ENCODE peak calls at places on chromosome 14, in eight cellular contexts. One of them, this sample, is unnamed.

GRCh38 chr14:26412421-26412820 is 185.4 kb downstream of the NOVA1 start:
- DNase-seq in stimulated activated CD8-positive, alpha-beta memory T cell treated with anti-CD3 and anti-CD28 coated beads, Interleukin-4, amount 100 ng/mL, for 48 hours: no peak
- DNase-seq in foreskin fibroblast: no peak
- DNase-seq in fibroblast of lung: no peak
- DNase-seq in IMR-90: no peak
- DNase-seq in heart right ventricle: no peak
- DNase-seq in SK-N-DZ: no peak
- DNase-seq in GM18507: no peak
- DNase-seq in this sample: no peak

GRCh38 chr14:58760121-58760520 is 122.4 kb downstream of the DACT1 start:
- DNase-seq in stimulated activated CD8-positive, alpha-beta memory T cell treated with anti-CD3 and anti-CD28 coated beads, Interleukin-4, amount 100 ng/mL, for 48 hours: no peak
- DNase-seq in foreskin fibroblast: no peak
- DNase-seq in fibroblast of lung: no peak
- DNase-seq in IMR-90: no peak
- DNase-seq in heart right ventricle: no peak
- DNase-seq in SK-N-DZ: no peak
- DNase-seq in GM18507: no peak
- DNase-seq in this sample: no peak

GRCh38 chr14:100134591-100134990 is 24.9 kb downstream of the DEGS2 start:
- DNase-seq in stimulated activated CD8-positive, alpha-beta memory T cell treated with anti-CD3 and anti-CD28 coated beads, Interleukin-4, amount 100 ng/mL, for 48 hours: no peak
- DNase-seq in foreskin fibroblast: no peak
- DNase-seq in fibroblast of lung: no peak
- DNase-seq in IMR-90: no peak
- DNase-seq in heart right ventricle: no peak
- DNase-seq in SK-N-DZ: no peak
- DNase-seq in GM18507: no peak
- DNase-seq in this sample: no peak

GRCh38 chr14:94031880-94032279 is 5.7 kb downstream of the OTUB2 start:
- DNase-seq in stimulated activated CD8-positive, alpha-beta memory T cell treated with anti-CD3 and anti-CD28 coated beads, Interleukin-4, amount 100 ng/mL, for 48 hours: no peak
- DNase-seq in foreskin fibroblast: no peak
- DNase-seq in fibroblast of lung: no peak
- DNase-seq in IMR-90: no peak
- DNase-seq in heart right ventricle: no peak
- DNase-seq in SK-N-DZ: no peak
- DNase-seq in GM18507: no peak
- DNase-seq in this sample: no peak

GRCh38 chr14:81826080-81826479 is 292.4 kb upstream of the SEL1L start:
- DNase-seq in stimulated activated CD8-positive, alpha-beta memory T cell treated with anti-CD3 and anti-CD28 coated beads, Interleukin-4, amount 100 ng/mL, for 48 hours: no peak
- DNase-seq in foreskin fibroblast: no peak
- DNase-seq in fibroblast of lung: no peak
- DNase-seq in IMR-90: no peak
- DNase-seq in heart right ventricle: no peak
- DNase-seq in SK-N-DZ: no peak
- DNase-seq in GM18507: no peak
- DNase-seq in this sample: no peak

GRCh38 chr14:76336876-76337275 is 39.1 kb upstream of the ESRRB start:
- DNase-seq in stimulated activated CD8-positive, alpha-beta memory T cell treated with anti-CD3 and anti-CD28 coated beads, Interleukin-4, amount 100 ng/mL, for 48 hours: no peak
- DNase-seq in foreskin fibroblast: no peak
- DNase-seq in fibroblast of lung: no peak
- DNase-seq in IMR-90: no peak
- DNase-seq in heart right ventricle: no peak
- DNase-seq in SK-N-DZ: no peak
- DNase-seq in GM18507: no peak
- DNase-seq in this sample: no peak

GRCh38 chr14:23056956-23057756 is at the start of gene CDH24:
- DNase-seq in stimulated activated CD8-positive, alpha-beta memory T cell treated with anti-CD3 and anti-CD28 coated beads, Interleukin-4, amount 100 ng/mL, for 48 hours: peak; percentile 78
- DNase-seq in foreskin fibroblast: peak; percentile 56
- DNase-seq in fibroblast of lung: peak; percentile 64
- DNase-seq in IMR-90: peak; percentile 57
- DNase-seq in heart right ventricle: peak; percentile 76
- DNase-seq in SK-N-DZ: peak; percentile 70
- DNase-seq in GM18507: peak; percentile 65
- DNase-seq in this sample: peak; percentile 80

GRCh38 chr14:100410056-100410565 is 87.0 kb downstream of the SLC25A47 start:
- DNase-seq in stimulated activated CD8-positive, alpha-beta memory T cell treated with anti-CD3 and anti-CD28 coated beads, Interleukin-4, amount 100 ng/mL, for 48 hours: no peak
- DNase-seq in foreskin fibroblast: no peak
- DNase-seq in fibroblast of lung: peak; percentile 82
- DNase-seq in IMR-90: peak; percentile 67
- DNase-seq in heart right ventricle: no peak
- DNase-seq in SK-N-DZ: no peak
- DNase-seq in GM18507: no peak
- DNase-seq in this sample: no peak

GRCh38 chr14:49692895-49693737 is at the start of gene KLHDC1:
- DNase-seq in stimulated activated CD8-positive, alpha-beta memory T cell treated with anti-CD3 and anti-CD28 coated beads, Interleukin-4, amount 100 ng/mL, for 48 hours: peak; percentile 84
- DNase-seq in foreskin fibroblast: peak; percentile 74
- DNase-seq in fibroblast of lung: peak; percentile 76
- DNase-seq in IMR-90: peak; percentile 63
- DNase-seq in heart right ventricle: peak; percentile 93
- DNase-seq in SK-N-DZ: peak; percentile 57
- DNase-seq in GM18507: peak; percentile 45
- DNase-seq in this sample: peak; percentile 74